ENCODE peak calls at places on chromosomes 1 and 21, in nine cellular contexts. Q is NCI-H1417; P is progenitor cell of endocrine pancreas; B is activated CD4-positive, alpha-beta T cell treated with anti-CD3 and anti-CD28 coated beads, Interleukin-2, amount 50 U/mL, for 24 hours; Y is kidney epithelial cell; L is H54; O is uterus; X is fibroblast of villous mesenchyme; K is kidney tubule cell. U is an unnamed sample.

GRCh38 chr1:5835179-5835562 is 157.1 kb downstream of the NPHP4 start:
- DNase-seq in Q (no peak), P (no peak), B (no peak), Y (no peak), L (no peak), O (no peak), X (no peak), K (no peak), U (no peak)

GRCh38 chr1:1858382-1859086 is 32.4 kb downstream of the GNB1 start:
- DNase-seq in Q (peak; percentile 17), P (no peak), B (no peak), Y (no peak), L (no peak), O (peak; percentile 84), X (peak; percentile 97), K (peak; percentile 34), U (peak; percentile 92)

GRCh38 chr1:218917646-218918045 is 256.0 kb upstream of the LYPLAL1 start:
- DNase-seq in Q (no peak), P (no peak), B (no peak), Y (no peak), L (no peak), O (no peak), X (no peak), K (no peak), U (no peak)

GRCh38 chr1:236220473-236220872 is 61.3 kb downstream of the ERO1B start:
- DNase-seq in Q (no peak), P (no peak), B (no peak), Y (no peak), L (no peak), O (no peak), X (no peak), K (no peak), U (no peak)

GRCh38 chr1:52152976-52153375 is 11.1 kb downstream of the ZFYVE9 start:
- DNase-seq in Q (no peak), P (no peak), B (no peak), Y (no peak), L (no peak), O (no peak), X (no peak), K (no peak), U (no peak)

GRCh38 chr1:221217029-221217428 is 337.8 kb downstream of the HLX start:
- DNase-seq in Q (peak; percentile 7), P (no peak), B (no peak), Y (no peak), L (no peak), O (peak; percentile 33), X (no peak), K (peak; percentile 30), U (no peak)

GRCh38 chr1:2574350-2574749 is 12.2 kb upstream of the PRXL2B start:
- DNase-seq in Q (no peak), P (no peak), B (no peak), Y (no peak), L (no peak), O (no peak), X (no peak), K (no peak), U (no peak)

GRCh38 chr1:158037876-158038359 is 44.5 kb downstream of the KIRREL1 start:
- DNase-seq in Q (no peak), P (no peak), B (no peak), Y (no peak), L (peak; percentile 53), O (peak; percentile 41), X (peak; percentile 69), K (peak; percentile 94), U (no peak)

GRCh38 chr1:229988534-229988933 is 78.5 kb upstream of the GALNT2 start:
- DNase-seq in Q (no peak), P (no peak), B (no peak), Y (no peak), L (no peak), O (no peak), X (no peak), K (no peak), U (no peak)

GRCh38 chr1:220734571-220735326 is 13.4 kb upstream of the MTARC2 start:
- DNase-seq in Q (no peak), P (no peak), B (no peak), Y (peak; percentile 48), L (peak; percentile 23), O (no peak), X (peak; percentile 72), K (peak; percentile 84), U (no peak)

GRCh38 chr1:191963286-191963685 is 195.0 kb upstream of the RGS18 start:
- DNase-seq in Q (no peak), P (no peak), B (no peak), Y (peak; percentile 12), L (no peak), O (no peak), X (no peak), K (peak; percentile 77), U (no peak)

GRCh38 chr1:218079379-218079778 is 205.7 kb upstream of the RRP15 start:
- DNase-seq in Q (peak; percentile 61), P (no peak), B (no peak), Y (no peak), L (no peak), O (no peak), X (no peak), K (no peak), U (no peak)

GRCh38 chr1:221182791-221183533 is 303.7 kb downstream of the HLX start:
- DNase-seq in Q (no peak), P (no peak), B (no peak), Y (no peak), L (no peak), O (no peak), X (no peak), K (no peak), U (no peak)

GRCh38 chr1:201732351-201732750 is 96.6 kb upstream of the IPO9 start:
- DNase-seq in Q (no peak), P (no peak), B (no peak), Y (no peak), L (no peak), O (no peak), X (no peak), K (peak; percentile 39), U (no peak)

GRCh38 chr1:105556266-105556665 is 1500.2 kb upstream of the PRMT6 start:
- DNase-seq in Q (no peak), P (no peak), B (no peak), Y (peak; percentile 1), L (no peak), O (no peak), X (no peak), K (no peak), U (no peak)

GRCh38 chr1:7255303-7256058 is 470.2 kb downstream of the CAMTA1 start:
- DNase-seq in Q (no peak), P (no peak), B (no peak), Y (no peak), L (no peak), O (no peak), X (peak; percentile 12), K (peak; percentile 71), U (no peak)

GRCh38 chr1:89833183-89834077 is 12.6 kb downstream of the LRRC8D start:
- DNase-seq in Q (no peak), P (no peak), B (no peak), Y (no peak), L (no peak), O (no peak), X (no peak), K (no peak), U (no peak)

GRCh38 chr1:246214708-246215504 is 292.2 kb downstream of the SMYD3 start:
- DNase-seq in Q (no peak), P (no peak), B (no peak), Y (peak; percentile 42), L (peak; percentile 38), O (peak; percentile 59), X (peak; percentile 98), K (peak; percentile 59), U (peak; percentile 91)

GRCh38 chr1:216528816-216529215 is 105.6 kb upstream of the USH2A start:
- DNase-seq in Q (peak; percentile 27), P (no peak), B (no peak), Y (no peak), L (no peak), O (no peak), X (no peak), K (no peak), U (no peak)

GRCh38 chr1:109250454-109251276 is 1.3 kb downstream of the CELSR2 start:
- DNase-seq in Q (no peak), P (no peak), B (no peak), Y (no peak), L (no peak), O (no peak), X (no peak), K (no peak), U (no peak)

GRCh38 chr1:172870901-172871606 is 179.7 kb downstream of the TNFSF18 start:
- DNase-seq in Q (no peak), P (no peak), B (no peak), Y (no peak), L (no peak), O (no peak), X (peak; percentile 17), K (peak; percentile 67), U (no peak)

GRCh38 chr1:109933856-109934711 is 23.4 kb downstream of the CSF1 start:
- DNase-seq in Q (no peak), P (no peak), B (no peak), Y (peak; percentile 63), L (peak; percentile 77), O (no peak), X (peak; percentile 57), K (peak; percentile 96), U (no peak)

GRCh38 chr1:26263212-26263611 is 16.7 kb upstream of the SH3BGRL3 start:
- DNase-seq in Q (no peak), P (no peak), B (no peak), Y (no peak), L (no peak), O (no peak), X (no peak), K (no peak), U (no peak)

GRCh38 chr1:232317336-232317735 is 312.6 kb downstream of the SIPA1L2 start:
- DNase-seq in Q (no peak), P (no peak), B (no peak), Y (peak; percentile 35), L (no peak), O (no peak), X (no peak), K (peak; percentile 91), U (no peak)

GRCh38 chr1:37922767-37923550 is 23.9 kb downstream of the INPP5B start:
- DNase-seq in Q (no peak), P (no peak), B (no peak), Y (no peak), L (no peak), O (no peak), X (no peak), K (no peak), U (no peak)

GRCh38 chr1:147717706-147718097 is 42.7 kb downstream of the GJA5 start:
- DNase-seq in Q (no peak), P (no peak), B (no peak), Y (no peak), L (no peak), O (no peak), X (no peak), K (peak; percentile 61), U (no peak)

GRCh38 chr1:54671985-54672608 is 30.5 kb downstream of the MROH7 start:
- DNase-seq in Q (peak; percentile 55), P (peak; percentile 37), B (peak; percentile 59), Y (no peak), L (peak; percentile 69), O (no peak), X (peak; percentile 55), K (peak; percentile 66), U (peak; percentile 19)

GRCh38 chr1:205440476-205441317 is 15.1 kb downstream of the BLACAT1 start:
- DNase-seq in Q (no peak), P (no peak), B (peak; percentile 54), Y (peak; percentile 90), L (peak; percentile 90), O (peak; percentile 43), X (peak; percentile 9), K (peak; percentile 97), U (peak; percentile 65)

GRCh38 chr21:35780983-35781382 is 279.3 kb downstream of the SETD4 start:
- DNase-seq in Q (no peak), P (no peak), B (no peak), Y (no peak), L (no peak), O (no peak), X (no peak), K (no peak), U (no peak)

GRCh38 chr1:201348211-201348566 is 29.3 kb downstream of the TNNT2 start:
- DNase-seq in Q (peak; percentile 22), P (peak; percentile 26), B (peak; percentile 20), Y (no peak), L (peak; percentile 88), O (no peak), X (peak; percentile 39), K (peak; percentile 60), U (peak; percentile 25)

GRCh38 chr1:67174716-67175284 is 8.5 kb downstream of the IL23R start:
- DNase-seq in Q (no peak), P (no peak), B (peak; percentile 41), Y (no peak), L (no peak), O (no peak), X (no peak), K (no peak), U (no peak)

U was measured in SHP77.